ENCODE peak calls at places on chromosome X, in eight cellular contexts. One of them, this sample, is unnamed.

GRCh38 chrX:103310592-103311400 is at the start of gene BEX2:
- DNase-seq in astrocyte of the spinal cord: peak
- DNase-seq in stimulated activated effector memory CD8-positive, alpha-beta T cell treated with anti-CD3 and anti-CD28 coated beads, Interleukin-12 subunit alpha, Interleukin-12 subunit beta, amount 100 ng/mL, for 72 hours: peak
- DNase-seq in D341Med: peak
- DNase-seq in tibial artery: peak
- DNase-seq in COR-L47: peak
- DNase-seq in transverse colon: peak
- DNase-seq in amygdala: peak
- DNase-seq in this sample: peak

GRCh38 chrX:39645059-39645895 is 452.5 kb downstream of the BCOR start:
- DNase-seq in tibial artery: peak
- DNase-seq in stimulated activated effector memory CD8-positive, alpha-beta T cell treated with anti-CD3 and anti-CD28 coated beads, Interleukin-12 subunit alpha, Interleukin-12 subunit beta, amount 100 ng/mL, for 72 hours: no peak
- DNase-seq in transverse colon: peak
- DNase-seq in amygdala: no peak
- DNase-seq in astrocyte of the spinal cord: peak
- DNase-seq in D341Med: no peak
- DNase-seq in COR-L47: no peak
- DNase-seq in this sample: no peak

GRCh38 chrX:110420771-110421498 is 62.3 kb downstream of the RTL9 start:
- DNase-seq in amygdala: peak
- DNase-seq in D341Med: no peak
- DNase-seq in stimulated activated effector memory CD8-positive, alpha-beta T cell treated with anti-CD3 and anti-CD28 coated beads, Interleukin-12 subunit alpha, Interleukin-12 subunit beta, amount 100 ng/mL, for 72 hours: no peak
- DNase-seq in COR-L47: no peak
- DNase-seq in transverse colon: no peak
- DNase-seq in astrocyte of the spinal cord: no peak
- DNase-seq in tibial artery: no peak
- DNase-seq in this sample: no peak

GRCh38 chrX:68826113-68826980 is 2.5 kb upstream of the EFNB1 start:
- DNase-seq in stimulated activated effector memory CD8-positive, alpha-beta T cell treated with anti-CD3 and anti-CD28 coated beads, Interleukin-12 subunit alpha, Interleukin-12 subunit beta, amount 100 ng/mL, for 72 hours: no peak
- DNase-seq in COR-L47: no peak
- DNase-seq in D341Med: no peak
- DNase-seq in tibial artery: no peak
- DNase-seq in astrocyte of the spinal cord: no peak
- DNase-seq in amygdala: no peak
- DNase-seq in transverse colon: no peak
- DNase-seq in this sample: no peak

GRCh38 chrX:106952988-106953387 is 32.8 kb downstream of the CLDN2 start:
- DNase-seq in tibial artery: no peak
- DNase-seq in stimulated activated effector memory CD8-positive, alpha-beta T cell treated with anti-CD3 and anti-CD28 coated beads, Interleukin-12 subunit alpha, Interleukin-12 subunit beta, amount 100 ng/mL, for 72 hours: no peak
- DNase-seq in astrocyte of the spinal cord: peak
- DNase-seq in COR-L47: no peak
- DNase-seq in transverse colon: no peak
- DNase-seq in D341Med: no peak
- DNase-seq in amygdala: no peak
- DNase-seq in this sample: no peak

GRCh38 chrX:38717871-38718270 is 83.4 kb upstream of the MID1IP1 start:
- DNase-seq in astrocyte of the spinal cord: peak
- DNase-seq in stimulated activated effector memory CD8-positive, alpha-beta T cell treated with anti-CD3 and anti-CD28 coated beads, Interleukin-12 subunit alpha, Interleukin-12 subunit beta, amount 100 ng/mL, for 72 hours: no peak
- DNase-seq in D341Med: peak
- DNase-seq in amygdala: no peak
- DNase-seq in transverse colon: no peak
- DNase-seq in tibial artery: no peak
- DNase-seq in COR-L47: no peak
- DNase-seq in this sample: no peak

GRCh38 chrX:111568356-111568755 is 56.9 kb downstream of the SERTM2 start:
- DNase-seq in tibial artery: no peak
- DNase-seq in amygdala: no peak
- DNase-seq in stimulated activated effector memory CD8-positive, alpha-beta T cell treated with anti-CD3 and anti-CD28 coated beads, Interleukin-12 subunit alpha, Interleukin-12 subunit beta, amount 100 ng/mL, for 72 hours: no peak
- DNase-seq in D341Med: peak
- DNase-seq in COR-L47: no peak
- DNase-seq in transverse colon: no peak
- DNase-seq in astrocyte of the spinal cord: no peak
- DNase-seq in this sample: no peak

GRCh38 chrX:17046478-17047097 is 100.1 kb downstream of the REPS2 start:
- DNase-seq in tibial artery: peak
- DNase-seq in astrocyte of the spinal cord: peak
- DNase-seq in stimulated activated effector memory CD8-positive, alpha-beta T cell treated with anti-CD3 and anti-CD28 coated beads, Interleukin-12 subunit alpha, Interleukin-12 subunit beta, amount 100 ng/mL, for 72 hours: peak
- DNase-seq in COR-L47: peak
- DNase-seq in amygdala: peak
- DNase-seq in transverse colon: peak
- DNase-seq in D341Med: peak
- DNase-seq in this sample: peak

GRCh38 chrX:132751043-132751690 is 207.3 kb downstream of the HS6ST2 start:
- DNase-seq in amygdala: no peak
- DNase-seq in stimulated activated effector memory CD8-positive, alpha-beta T cell treated with anti-CD3 and anti-CD28 coated beads, Interleukin-12 subunit alpha, Interleukin-12 subunit beta, amount 100 ng/mL, for 72 hours: no peak
- DNase-seq in transverse colon: no peak
- DNase-seq in astrocyte of the spinal cord: no peak
- DNase-seq in tibial artery: no peak
- DNase-seq in COR-L47: no peak
- DNase-seq in D341Med: no peak
- DNase-seq in this sample: no peak

GRCh38 chrX:134537179-134537945 is 77.4 kb downstream of the HPRT1 start:
- DNase-seq in transverse colon: peak
- DNase-seq in COR-L47: no peak
- DNase-seq in tibial artery: no peak
- DNase-seq in astrocyte of the spinal cord: peak
- DNase-seq in stimulated activated effector memory CD8-positive, alpha-beta T cell treated with anti-CD3 and anti-CD28 coated beads, Interleukin-12 subunit alpha, Interleukin-12 subunit beta, amount 100 ng/mL, for 72 hours: no peak
- DNase-seq in D341Med: no peak
- DNase-seq in amygdala: no peak
- DNase-seq in this sample: no peak

GRCh38 chrX:53659039-53659438 is 27.5 kb downstream of the HUWE1 start:
- DNase-seq in amygdala: no peak
- DNase-seq in tibial artery: no peak
- DNase-seq in transverse colon: no peak
- DNase-seq in stimulated activated effector memory CD8-positive, alpha-beta T cell treated with anti-CD3 and anti-CD28 coated beads, Interleukin-12 subunit alpha, Interleukin-12 subunit beta, amount 100 ng/mL, for 72 hours: no peak
- DNase-seq in astrocyte of the spinal cord: no peak
- DNase-seq in D341Med: no peak
- DNase-seq in COR-L47: no peak
- DNase-seq in this sample: no peak

GRCh38 chrX:3268804-3269203 is 77.6 kb downstream of the MXRA5 start:
- DNase-seq in tibial artery: no peak
- DNase-seq in COR-L47: no peak
- DNase-seq in amygdala: no peak
- DNase-seq in astrocyte of the spinal cord: no peak
- DNase-seq in stimulated activated effector memory CD8-positive, alpha-beta T cell treated with anti-CD3 and anti-CD28 coated beads, Interleukin-12 subunit alpha, Interleukin-12 subunit beta, amount 100 ng/mL, for 72 hours: no peak
- DNase-seq in D341Med: no peak
- DNase-seq in transverse colon: no peak
- DNase-seq in this sample: no peak

GRCh38 chrX:107741318-107741813 is 34.2 kb downstream of the TSC22D3 start:
- DNase-seq in tibial artery: no peak
- DNase-seq in COR-L47: no peak
- DNase-seq in transverse colon: no peak
- DNase-seq in astrocyte of the spinal cord: no peak
- DNase-seq in stimulated activated effector memory CD8-positive, alpha-beta T cell treated with anti-CD3 and anti-CD28 coated beads, Interleukin-12 subunit alpha, Interleukin-12 subunit beta, amount 100 ng/mL, for 72 hours: no peak
- DNase-seq in D341Med: no peak
- DNase-seq in amygdala: no peak
- DNase-seq in this sample: peak

GRCh38 chrX:139826065-139827044 is 106.5 kb downstream of the ATP11C start:
- DNase-seq in D341Med: no peak
- DNase-seq in COR-L47: no peak
- DNase-seq in astrocyte of the spinal cord: peak
- DNase-seq in amygdala: no peak
- DNase-seq in transverse colon: no peak
- DNase-seq in stimulated activated effector memory CD8-positive, alpha-beta T cell treated with anti-CD3 and anti-CD28 coated beads, Interleukin-12 subunit alpha, Interleukin-12 subunit beta, amount 100 ng/mL, for 72 hours: no peak
- DNase-seq in tibial artery: peak
- DNase-seq in this sample: no peak